ENCODE peak calls at places on chromosomes 3 and 15, in eight cellular contexts. U is NCI-H460, F is iPS DF 6.9, E is hypothalamus, S is HEK293T, V is NCI-H1092 treated with DMSO at 0.1 percent for 48 hours, B is fibroblast of pulmonary artery, R is MV-4-11. J is an unnamed sample.

GRCh38 chr3:186152889-186153292 is 44.0 kb upstream of the ETV5 start:
- DNase-seq in R (peak), S (no peak), B (no peak), U (no peak), F (no peak), E (no peak), V (no peak), J (no peak)

GRCh38 chr3:66261318-66261717 is 40.5 kb downstream of the SLC25A26 start:
- DNase-seq in E (no peak), S (no peak), U (no peak), F (no peak), V (no peak), R (no peak), B (peak), J (no peak)

GRCh38 chr15:77538793-77539487 is 93.8 kb downstream of the LINGO1 start:
- DNase-seq in B (no peak), U (no peak), R (no peak), V (peak), E (no peak), S (no peak), F (no peak), J (no peak)

GRCh38 chr3:2303567-2303966 is 204.9 kb downstream of the CNTN4 start:
- DNase-seq in E (no peak), R (peak), S (peak), B (peak), F (peak), U (peak), V (no peak), J (no peak)

GRCh38 chr3:194998417-194998816 is 272.5 kb downstream of the XXYLT1 start:
- DNase-seq in S (no peak), U (no peak), R (no peak), B (no peak), F (no peak), V (no peak), E (no peak), J (no peak)

GRCh38 chr3:57696861-57697321 is 4.0 kb upstream of the DENND6A start:
- DNase-seq in U (no peak), V (peak), B (peak), F (no peak), R (peak), S (no peak), E (no peak), J (no peak)

GRCh38 chr3:55690746-55691540 is 203.8 kb upstream of the WNT5A start:
- DNase-seq in R (no peak), B (no peak), S (peak), E (no peak), F (peak), V (no peak), U (no peak), J (no peak)

GRCh38 chr3:52399593-52399992 is 45.3 kb downstream of the SEMA3G start:
- DNase-seq in E (no peak), U (no peak), R (no peak), F (no peak), B (no peak), S (no peak), V (no peak), J (no peak)

GRCh38 chr3:122786067-122786466 is 7.6 kb downstream of the HSPBAP1 start:
- DNase-seq in U (no peak), F (no peak), S (no peak), V (no peak), B (peak), E (no peak), R (no peak), J (no peak)

GRCh38 chr15:82849556-82850241 is 40.3 kb downstream of the WHAMM start:
- DNase-seq in E (no peak), B (peak), U (peak), R (peak), V (peak), S (peak), F (peak), J (peak)

GRCh38 chr15:40723919-40724318 is 28.9 kb downstream of the RAD51 start:
- DNase-seq in S (no peak), R (no peak), F (no peak), E (no peak), V (no peak), U (no peak), B (no peak), J (no peak)

GRCh38 chr3:177354461-177354860 is 157.2 kb upstream of the TBL1XR1 start:
- DNase-seq in F (no peak), S (no peak), E (no peak), V (no peak), U (no peak), R (no peak), B (no peak), J (no peak)

GRCh38 chr15:68644088-68644904 is 65.5 kb downstream of the CORO2B start:
- DNase-seq in E (no peak), V (no peak), R (no peak), S (no peak), B (peak), U (peak), F (no peak), J (no peak)

GRCh38 chr15:35545316-35545824 is 595 bp downstream of the DPH6 start:
- DNase-seq in V (peak), B (peak), R (peak), F (no peak), U (peak), S (peak), E (no peak), J (peak)

GRCh38 chr3:175266993-175267960 is 408.1 kb downstream of the NAALADL2 start:
- DNase-seq in E (no peak), B (peak), R (no peak), S (no peak), U (no peak), F (no peak), V (no peak), J (no peak)

GRCh38 chr3:133269393-133269792 is 130.5 kb upstream of the BFSP2 start:
- DNase-seq in F (no peak), B (no peak), V (peak), U (no peak), E (no peak), R (no peak), S (no peak), J (no peak)

GRCh38 chr3:41148446-41148845 is 50.9 kb upstream of the CTNNB1 start:
- DNase-seq in V (no peak), R (peak), U (no peak), F (no peak), B (no peak), E (no peak), S (peak), J (no peak)

GRCh38 chr15:90024406-90024805 is 23.3 kb downstream of the ZNF710 start:
- DNase-seq in V (no peak), B (no peak), S (no peak), E (no peak), U (no peak), F (no peak), R (no peak), J (no peak)

GRCh38 chr3:151037746-151038145 is 47.7 kb upstream of the MED12L start:
- DNase-seq in R (no peak), S (no peak), V (no peak), B (peak), E (no peak), F (no peak), U (no peak), J (no peak)